ENCODE peak calls at places on chromosomes 6 and 20, in eight cellular contexts. O is astrocyte of the spinal cord; Z is heart right ventricle; C is cardiac muscle cell; L is CD8-positive, alpha-beta T cell; F is CD4-positive, alpha-beta T cell; S is Calu3; E is sigmoid colon. P is an unnamed sample.

GRCh38 chr6:80607814-80608391 is 501.4 kb downstream of the BCKDHB start:
- DNase-seq in O (peak; percentile 93), Z (no peak), C (no peak), L (no peak), F (no peak), S (no peak), E (no peak), P (no peak)

GRCh38 chr6:2875840-2876207 is 27.3 kb downstream of the SERPINB9 start:
- DNase-seq in O (peak; percentile 21), Z (peak; percentile 43), C (no peak), L (peak; percentile 65), F (peak; percentile 57), S (no peak), E (no peak), P (peak; percentile 92)

GRCh38 chr6:41783106-41783780 is 2.7 kb downstream of the PRICKLE4 start:
- DNase-seq in O (no peak), Z (no peak), C (no peak), L (no peak), F (no peak), S (no peak), E (no peak), P (no peak)

GRCh38 chr6:149925974-149926777 is 3.3 kb upstream of the RAET1G start:
- DNase-seq in O (peak; percentile 73), Z (peak; percentile 87), C (peak; percentile 86), L (peak; percentile 73), F (peak; percentile 64), S (peak; percentile 91), E (peak; percentile 94), P (peak; percentile 89)

GRCh38 chr20:49951160-49951559 is 15.0 kb downstream of the RNF114 start:
- DNase-seq in O (peak; percentile 66), Z (no peak), C (no peak), L (no peak), F (no peak), S (no peak), E (no peak), P (no peak)

GRCh38 chr6:15283986-15284361 is 38.1 kb downstream of the JARID2 start:
- DNase-seq in O (peak; percentile 72), Z (no peak), C (no peak), L (no peak), F (no peak), S (no peak), E (no peak), P (no peak)

GRCh38 chr6:121093928-121094327 is 240.4 kb downstream of the TBC1D32 start:
- DNase-seq in O (peak; percentile 34), Z (no peak), C (no peak), L (no peak), F (no peak), S (no peak), E (no peak), P (no peak)

GRCh38 chr6:169962604-169963469 is 211.4 kb downstream of the ERMARD start:
- DNase-seq in O (no peak), Z (no peak), C (no peak), L (peak; percentile 21), F (no peak), S (no peak), E (peak; percentile 60), P (peak; percentile 74)

GRCh38 chr6:1609662-1610496 is at the start of gene FOXC1:
- DNase-seq in O (peak; percentile 96), Z (peak; percentile 89), C (peak; percentile 87), L (no peak), F (no peak), S (peak; percentile 90), E (peak; percentile 86), P (peak; percentile 83)

GRCh38 chr6:44730771-44731391 is 343.4 kb downstream of the CDC5L start:
- DNase-seq in O (peak; percentile 82), Z (no peak), C (no peak), L (no peak), F (no peak), S (no peak), E (no peak), P (no peak)

GRCh38 chr6:143406673-143407072 is 43.8 kb downstream of the ADAT2 start:
- DNase-seq in O (no peak), Z (no peak), C (no peak), L (no peak), F (no peak), S (no peak), E (no peak), P (no peak)

GRCh38 chr6:132490024-132490423 is 22.9 kb downstream of the STX7 start:
- DNase-seq in O (no peak), Z (no peak), C (no peak), L (no peak), F (no peak), S (no peak), E (peak; percentile 69), P (peak; percentile 41)

GRCh38 chr6:129920103-129920798 is 59.1 kb upstream of the TMEM244 start:
- DNase-seq in O (peak; percentile 8), Z (no peak), C (no peak), L (no peak), F (no peak), S (no peak), E (no peak), P (no peak)

GRCh38 chr6:150368762-150369161 is at the start of gene IYD:
- DNase-seq in O (no peak), Z (no peak), C (no peak), L (no peak), F (no peak), S (peak; percentile 30), E (no peak), P (no peak)

GRCh38 chr6:33692760-33693158 is 18.7 kb downstream of the UQCC2 start:
- DNase-seq in O (no peak), Z (peak; percentile 40), C (no peak), L (peak; percentile 78), F (peak; percentile 66), S (no peak), E (no peak), P (no peak)

GRCh38 chr20:62925420-62926228 is 681 bp downstream of the DIDO1 start:
- DNase-seq in O (peak; percentile 20), Z (peak; percentile 43), C (peak; percentile 50), L (peak; percentile 69), F (peak; percentile 44), S (peak; percentile 65), E (no peak), P (peak; percentile 88)

GRCh38 chr20:15378151-15378550 is 1040.7 kb upstream of the FLRT3 start:
- DNase-seq in O (no peak), Z (no peak), C (no peak), L (no peak), F (no peak), S (no peak), E (no peak), P (no peak)
- TF ChIP-seq CTCF in O (peak; percentile 32), Z (no peak), C (no peak), L (no peak), F (no peak), S (no peak), E (no peak), P (no peak)

GRCh38 chr6:135314543-135314942 is 133.4 kb downstream of the MYB start:
- DNase-seq in O (no peak), Z (no peak), C (no peak), L (no peak), F (no peak), S (no peak), E (no peak), P (no peak)
- TF ChIP-seq CTCF in O (no peak), Z (no peak), C (no peak), L (no peak), F (no peak), S (no peak), E (no peak), P (no peak)

GRCh38 chr6:35919827-35920751 is 809 bp downstream of the SRPK1 start:
- DNase-seq in O (peak; percentile 71), Z (peak; percentile 16), C (peak; percentile 74), L (peak; percentile 53), F (peak; percentile 43), S (peak; percentile 67), E (peak; percentile 65), P (peak; percentile 76)

GRCh38 chr6:35919085-35919826 is 1.6 kb downstream of the SRPK1 start:
- DNase-seq in O (no peak), Z (no peak), C (no peak), L (no peak), F (no peak), S (no peak), E (no peak), P (no peak)

GRCh38 chr6:35922139-35922554 is 1.2 kb upstream of the SRPK1 start:
- DNase-seq in O (no peak), Z (no peak), C (no peak), L (no peak), F (no peak), S (no peak), E (no peak), P (no peak)

GRCh38 chr6:35924146-35924545 is 3.2 kb upstream of the SRPK1 start:
- DNase-seq in O (no peak), Z (no peak), C (no peak), L (no peak), F (no peak), S (no peak), E (no peak), P (no peak)

DNA sequence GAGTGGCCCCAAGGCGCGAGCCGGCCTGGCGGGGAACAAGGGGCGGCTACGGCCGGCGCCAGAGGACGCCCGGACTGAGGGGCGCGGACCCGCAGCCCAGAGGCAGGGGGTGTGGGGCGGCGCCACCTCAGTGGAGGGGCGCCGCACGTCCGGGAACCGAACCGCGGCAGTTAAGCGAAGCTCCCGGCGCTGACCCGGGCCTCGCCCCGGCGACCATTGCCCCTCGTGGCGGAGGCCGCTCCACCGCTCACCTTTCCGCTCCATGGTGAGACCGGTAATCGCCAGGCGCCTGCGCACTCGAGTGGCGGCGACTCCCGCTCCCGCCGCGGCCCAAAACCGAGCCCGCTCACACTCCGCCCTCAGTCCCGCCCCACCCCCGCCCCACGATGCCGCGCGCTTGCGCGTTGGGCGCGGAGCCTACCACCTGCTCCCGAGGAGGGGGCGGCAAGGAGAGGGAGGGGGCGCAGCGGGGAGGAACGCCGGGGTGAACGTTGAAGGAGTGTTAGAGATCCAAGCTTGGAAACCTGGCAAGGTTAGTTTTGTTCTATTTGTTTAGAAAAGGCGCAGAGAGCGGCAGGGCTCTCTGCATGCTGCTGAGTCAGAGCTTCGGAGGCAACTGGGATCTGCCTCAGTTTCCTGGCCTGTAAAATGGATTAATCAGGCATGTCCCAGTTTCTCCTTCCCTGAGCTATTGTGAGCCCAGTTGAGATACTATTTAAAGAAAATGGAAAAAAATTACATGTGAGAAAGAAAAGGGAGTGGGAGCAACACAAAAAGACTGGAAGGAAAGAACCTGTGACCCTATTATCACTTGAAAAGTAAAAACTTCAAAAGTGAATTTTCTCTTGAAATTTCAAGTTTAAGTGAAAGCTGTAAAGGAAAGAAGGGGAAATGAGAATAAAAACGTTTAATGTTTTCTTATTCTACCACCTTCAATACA is at the start of gene SRPK1:
- DNase-seq in O (peak; percentile 86), Z (peak; percentile 92), C (peak; percentile 92), L (peak; percentile 78), F (peak; percentile 85), S (peak; percentile 93), E (peak; percentile 93), P (peak; percentile 90)
- TF ChIP-seq CTCF in O (no peak), Z (peak; percentile 8), C (no peak), L (no peak), F (no peak), S (no peak), E (no peak), P (no peak)

DNA sequence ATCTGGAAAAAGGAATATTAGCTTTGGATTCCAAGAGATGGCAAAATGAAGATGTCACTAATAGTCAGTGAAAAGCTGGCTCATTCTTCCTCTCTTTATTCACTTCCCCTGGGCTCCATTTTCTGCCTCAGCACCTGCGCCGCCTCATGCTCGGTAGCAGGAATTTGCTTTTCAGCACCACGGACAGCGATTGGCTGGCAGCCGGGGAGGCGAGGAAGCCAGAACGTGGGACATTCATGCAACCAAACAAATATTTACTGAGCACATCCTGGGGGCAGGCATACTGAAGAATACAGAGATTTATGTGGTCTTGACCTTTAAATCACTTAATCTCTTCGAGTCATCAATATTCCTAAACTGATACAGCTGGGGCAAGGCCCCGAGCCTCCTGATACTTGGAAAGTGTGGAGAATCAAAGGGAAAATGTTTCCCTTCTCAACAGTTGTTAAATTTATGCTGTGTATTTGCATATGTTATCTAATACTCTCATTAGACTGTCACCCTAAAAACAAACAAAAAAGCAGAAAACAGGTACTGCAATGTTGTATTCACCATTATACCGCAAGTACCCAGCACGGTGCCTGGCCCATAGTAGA is 12.1 kb upstream of the PDYN start:
- DNase-seq in O (peak; percentile 54), Z (peak; percentile 66), C (peak; percentile 91), L (peak; percentile 53), F (peak; percentile 34), S (peak; percentile 73), E (no peak), P (peak; percentile 73)
- TF ChIP-seq CTCF in O (no peak), Z (no peak), C (no peak), L (no peak), F (no peak), S (no peak), E (no peak), P (no peak)

P was measured in left lung.